ENCODE peak calls at places on chromosomes 16 and 17, in five cellular contexts. B is iPS DF 6.9, O is esophagus squamous epithelium, G is heart left ventricle, F is DND-41. N is an unnamed sample.

GRCh38 chr17:4591529-4591928 is 7.2 kb downstream of the SMTNL2 start:
- DNase-seq in B (no peak), O (no peak), G (no peak), F (no peak), N (no peak)

GRCh38 chr16:71540-72341 is 690 bp downstream of the RHBDF1 start:
- DNase-seq in B (peak; percentile 84), O (no peak), G (peak; percentile 89), F (no peak), N (no peak)

GRCh38 chr17:74369221-74369620 is 1.9 kb downstream of the GPR142 start:
- DNase-seq in B (no peak), O (no peak), G (peak; percentile 75), F (peak; percentile 56), N (no peak)

GRCh38 chr16:55501549-55502322 is 7.1 kb upstream of the LPCAT2 start:
- DNase-seq in B (no peak), O (no peak), G (no peak), F (no peak), N (no peak)

GRCh38 chr16:13471478-13471877 is 448.5 kb upstream of the ERCC4 start:
- DNase-seq in B (no peak), O (no peak), G (no peak), F (no peak), N (no peak)

GRCh38 chr17:46842835-46843234 is 8.5 kb upstream of the WNT9B start:
- DNase-seq in B (no peak), O (no peak), G (no peak), F (peak; percentile 13), N (no peak)

GRCh38 chr16:848510-849253 is 48.1 kb upstream of the GNG13 start:
- DNase-seq in B (no peak), O (no peak), G (peak; percentile 11), F (no peak), N (no peak)

GRCh38 chr17:38401459-38401858 is 26.8 kb upstream of the ARHGAP23 start:
- DNase-seq in B (no peak), O (no peak), G (no peak), F (no peak), N (no peak)

GRCh38 chr17:41512789-41513547 is 5.7 kb downstream of the KRT15 start:
- DNase-seq in B (no peak), O (no peak), G (no peak), F (no peak), N (no peak)

GRCh38 chr16:6682142-6682811 is 650.4 kb upstream of the RBFOX1 start:
- DNase-seq in B (peak; percentile 39), O (no peak), G (peak; percentile 24), F (peak; percentile 43), N (no peak)

GRCh38 chr17:36500745-36501225 is 14.3 kb downstream of the ZNHIT3 start:
- DNase-seq in B (no peak), O (no peak), G (no peak), F (peak; percentile 2), N (no peak)

GRCh38 chr16:3959148-3959547 is 78.6 kb upstream of the CREBBP start:
- DNase-seq in B (no peak), O (no peak), G (peak; percentile 55), F (no peak), N (no peak)

GRCh38 chr16:27471661-27472060 is 69.7 kb downstream of the IL21R start:
- DNase-seq in B (no peak), O (no peak), G (no peak), F (no peak), N (no peak)
- H3K36me3 ChIP-seq in B (peaks cover 51% of the 10 kb centered on the region), O (peaks cover 62% of the 10 kb centered on the region), G (peaks cover 100% of the 10 kb centered on the region), F (peaks cover 100% of the 10 kb centered on the region), N (peaks cover 53% of the 10 kb centered on the region)

GRCh38 chr16:83705856-83706255 is 101.9 kb upstream of the HSBP1 start:
- DNase-seq in B (no peak), O (no peak), G (no peak), F (no peak), N (no peak)
- H3K4me3 ChIP-seq in B (no peak overlapping the region), O (no peak overlapping the region), G (no peak overlapping the region), F (no peak overlapping the region), N (no peak overlapping the region)

GRCh38 chr16:49838639-49839461 is 17.1 kb downstream of the ZNF423 start:
- DNase-seq in B (no peak), O (no peak), G (no peak), F (no peak), N (no peak)

GRCh38 chr16:49839462-49839825 is 16.5 kb downstream of the ZNF423 start:
- DNase-seq in B (no peak), O (no peak), G (no peak), F (no peak), N (no peak)

GRCh38 chr16:49837673-49838360 is 18.1 kb downstream of the ZNF423 start:
- DNase-seq in B (no peak), O (no peak), G (no peak), F (no peak), N (no peak)

GRCh38 chr16:49836668-49837067 is 19.2 kb downstream of the ZNF423 start:
- DNase-seq in B (no peak), O (no peak), G (no peak), F (no peak), N (no peak)

GRCh38 chr16:49838361-49838638 is 17.6 kb downstream of the ZNF423 start:
- DNase-seq in B (no peak), O (no peak), G (no peak), F (no peak), N (no peak)
- H3K27ac ChIP-seq in B (no peak overlapping the region), O (peak overlapping the region; percentile 45), G (peak overlapping the region; percentile 88), F (no peak overlapping the region), N (no peak overlapping the region)

GRCh38 chr17:50364715-50365114 is 8.3 kb downstream of the MRPL27 start:
- DNase-seq in B (no peak), O (no peak), G (no peak), F (no peak), N (no peak)
- H3K36me3 ChIP-seq in B (peaks cover 16% of the 10 kb centered on the region), O (peaks cover 24% of the 10 kb centered on the region), G (peaks cover 52% of the 10 kb centered on the region), F (peaks cover 65% of the 10 kb centered on the region), N (peaks cover 37% of the 10 kb centered on the region)

DNA sequence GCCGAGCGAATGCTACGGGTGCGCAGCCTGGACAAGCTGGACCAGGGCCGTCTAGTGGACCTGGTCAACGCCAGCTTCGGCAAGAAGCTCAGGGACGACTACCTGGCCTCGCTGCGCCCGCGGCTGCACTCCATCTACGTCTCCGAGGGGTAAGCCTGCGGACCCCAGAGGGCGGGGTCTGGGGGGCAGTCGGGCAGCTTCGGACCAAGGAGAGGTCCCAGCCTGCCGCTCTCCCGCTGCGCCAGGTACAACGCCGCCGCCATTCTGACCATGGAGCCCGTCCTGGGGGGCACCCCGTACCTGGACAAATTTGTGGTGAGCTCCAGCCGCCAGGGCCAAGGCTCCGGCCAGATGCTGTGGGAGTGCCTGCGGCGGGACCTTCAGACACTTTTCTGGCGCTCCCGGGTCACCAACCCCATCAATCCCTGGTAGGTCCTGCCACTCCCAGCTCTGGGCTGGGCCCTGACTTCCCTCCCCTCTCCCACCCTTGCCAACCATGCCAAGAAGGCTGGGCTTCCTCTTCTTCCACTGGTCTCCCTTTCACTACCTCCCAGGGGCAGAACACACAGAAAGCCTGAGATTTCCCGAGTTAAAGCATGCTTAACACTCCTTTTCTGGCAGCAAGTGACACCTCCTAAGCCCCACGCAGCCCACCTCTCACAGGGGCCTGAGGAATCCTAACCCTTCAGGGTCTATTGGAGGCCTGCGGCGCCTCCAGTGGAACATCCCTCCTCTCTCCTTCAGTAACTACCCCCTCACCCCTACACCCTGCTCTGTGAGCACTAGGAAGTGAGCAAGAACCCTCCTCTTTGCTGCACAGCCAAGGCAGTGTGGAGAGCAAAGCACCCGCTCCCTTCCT is 3.2 kb downstream of the NAGS start:
- DNase-seq in B (no peak), O (no peak), G (peak; percentile 58), F (no peak), N (no peak)
- H3K4me3 ChIP-seq in B (peak overlapping the region; percentile 88), O (peak overlapping the region; percentile 58), G (peak overlapping the region; percentile 66), F (peak overlapping the region; percentile 50), N (peak overlapping the region; percentile 90)

N was measured in CD8-positive, alpha-beta memory T cell.